ENCODE peak calls at places on chromosomes 16 and 17, in eight cellular contexts. One of them, this sample, is unnamed.
A peak's percentile ranks its signal among the peaks of the same experiment; 100 is the strongest.

GRCh38 chr16:75011634-75012307 is 12.9 kb downstream of the ZNRF1 start:
- DNase-seq in astrocyte of the hippocampus: peak; percentile 90
- DNase-seq in AG09319: peak; percentile 49
- DNase-seq in AG08396: peak; percentile 60
- DNase-seq in iPS-NIHi11: no peak
- DNase-seq in mesenchymal stem cell: peak; percentile 86
- DNase-seq in HFF-Myc: peak; percentile 58
- DNase-seq in Daoy: peak; percentile 87
- DNase-seq in this sample: no peak

GRCh38 chr16:84049403-84050060 is 6.9 kb upstream of the SLC38A8 start:
- DNase-seq in mesenchymal stem cell: no peak
- DNase-seq in AG09319: no peak
- DNase-seq in Daoy: no peak
- DNase-seq in AG08396: no peak
- DNase-seq in HFF-Myc: no peak
- DNase-seq in iPS-NIHi11: no peak
- DNase-seq in astrocyte of the hippocampus: no peak
- DNase-seq in this sample: no peak

GRCh38 chr16:46632778-46633733 is 11.9 kb upstream of the SHCBP1 start:
- DNase-seq in astrocyte of the hippocampus: no peak
- DNase-seq in iPS-NIHi11: peak; percentile 46
- DNase-seq in AG08396: no peak
- DNase-seq in Daoy: no peak
- DNase-seq in HFF-Myc: no peak
- DNase-seq in mesenchymal stem cell: peak; percentile 22
- DNase-seq in AG09319: no peak
- DNase-seq in this sample: no peak

GRCh38 chr16:14337303-14338191 is 266.4 kb downstream of the MRTFB start:
- DNase-seq in iPS-NIHi11: no peak
- DNase-seq in HFF-Myc: no peak
- DNase-seq in AG09319: no peak
- DNase-seq in Daoy: no peak
- DNase-seq in mesenchymal stem cell: no peak
- DNase-seq in astrocyte of the hippocampus: no peak
- DNase-seq in AG08396: peak; percentile 43
- DNase-seq in this sample: no peak

GRCh38 chr17:77209330-77209748 is 68.6 kb downstream of the SEC14L1 start:
- DNase-seq in AG08396: no peak
- DNase-seq in astrocyte of the hippocampus: no peak
- DNase-seq in iPS-NIHi11: no peak
- DNase-seq in HFF-Myc: no peak
- DNase-seq in mesenchymal stem cell: no peak
- DNase-seq in AG09319: no peak
- DNase-seq in Daoy: no peak
- DNase-seq in this sample: no peak

GRCh38 chr17:50482516-50482915 is 3.9 kb downstream of the RSAD1 start:
- DNase-seq in iPS-NIHi11: peak; percentile 83
- DNase-seq in mesenchymal stem cell: peak; percentile 96
- DNase-seq in AG08396: peak; percentile 92
- DNase-seq in HFF-Myc: peak; percentile 90
- DNase-seq in AG09319: peak; percentile 90
- DNase-seq in Daoy: peak; percentile 93
- DNase-seq in astrocyte of the hippocampus: peak; percentile 98
- DNase-seq in this sample: peak; percentile 74

GRCh38 chr16:30951785-30952184 is 2.9 kb downstream of the ORAI3 start:
- DNase-seq in mesenchymal stem cell: no peak
- DNase-seq in HFF-Myc: no peak
- DNase-seq in iPS-NIHi11: no peak
- DNase-seq in Daoy: no peak
- DNase-seq in astrocyte of the hippocampus: peak; percentile 77
- DNase-seq in AG09319: no peak
- DNase-seq in AG08396: no peak
- DNase-seq in this sample: no peak

GRCh38 chr17:72702998-72703397 is 389.5 kb downstream of the SLC39A11 start:
- DNase-seq in HFF-Myc: peak; percentile 88
- DNase-seq in Daoy: peak; percentile 80
- DNase-seq in astrocyte of the hippocampus: peak; percentile 32
- DNase-seq in AG09319: no peak
- DNase-seq in AG08396: no peak
- DNase-seq in iPS-NIHi11: no peak
- DNase-seq in mesenchymal stem cell: no peak
- DNase-seq in this sample: no peak

GRCh38 chr16:81458149-81458669 is 13.6 kb downstream of the CMIP start:
- DNase-seq in Daoy: no peak
- DNase-seq in mesenchymal stem cell: no peak
- DNase-seq in AG08396: no peak
- DNase-seq in astrocyte of the hippocampus: no peak
- DNase-seq in AG09319: no peak
- DNase-seq in HFF-Myc: no peak
- DNase-seq in iPS-NIHi11: no peak
- DNase-seq in this sample: no peak

GRCh38 chr17:77129568-77130301 is 11.0 kb upstream of the SEC14L1 start:
- DNase-seq in AG08396: no peak
- DNase-seq in iPS-NIHi11: no peak
- DNase-seq in Daoy: no peak
- DNase-seq in HFF-Myc: no peak
- DNase-seq in astrocyte of the hippocampus: no peak
- DNase-seq in mesenchymal stem cell: peak; percentile 52
- DNase-seq in AG09319: no peak
- DNase-seq in this sample: no peak

GRCh38 chr17:75011788-75012319 is 616 bp upstream of the MRPL58 start:
- DNase-seq in astrocyte of the hippocampus: peak; percentile 71
- DNase-seq in Daoy: peak; percentile 54
- DNase-seq in iPS-NIHi11: peak; percentile 39
- DNase-seq in HFF-Myc: peak; percentile 61
- DNase-seq in mesenchymal stem cell: peak; percentile 44
- DNase-seq in AG08396: peak; percentile 88
- DNase-seq in AG09319: no peak
- DNase-seq in this sample: no peak

GRCh38 chr16:67406628-67407027 is 9.6 kb downstream of the ZDHHC1 start:
- DNase-seq in mesenchymal stem cell: peak; percentile 67
- DNase-seq in Daoy: peak; percentile 74
- DNase-seq in astrocyte of the hippocampus: peak; percentile 54
- DNase-seq in AG09319: peak; percentile 62
- DNase-seq in AG08396: peak; percentile 92
- DNase-seq in iPS-NIHi11: no peak
- DNase-seq in HFF-Myc: peak; percentile 92
- DNase-seq in this sample: no peak

GRCh38 chr17:61478026-61478789 is 26.0 kb downstream of the TBX4 start:
- DNase-seq in AG08396: no peak
- DNase-seq in astrocyte of the hippocampus: no peak
- DNase-seq in iPS-NIHi11: no peak
- DNase-seq in mesenchymal stem cell: no peak
- DNase-seq in HFF-Myc: no peak
- DNase-seq in Daoy: no peak
- DNase-seq in AG09319: no peak
- DNase-seq in this sample: no peak

GRCh38 chr17:57957120-57957850 is 2.1 kb upstream of the CUEDC1 start:
- DNase-seq in AG08396: no peak
- DNase-seq in AG09319: no peak
- DNase-seq in astrocyte of the hippocampus: no peak
- DNase-seq in HFF-Myc: no peak
- DNase-seq in mesenchymal stem cell: no peak
- DNase-seq in iPS-NIHi11: no peak
- DNase-seq in Daoy: no peak
- DNase-seq in this sample: no peak

GRCh38 chr16:57675752-57676623 is 7.9 kb downstream of the ADGRG3 start:
- DNase-seq in astrocyte of the hippocampus: no peak
- DNase-seq in HFF-Myc: no peak
- DNase-seq in AG09319: no peak
- DNase-seq in Daoy: peak; percentile 13
- DNase-seq in AG08396: no peak
- DNase-seq in mesenchymal stem cell: no peak
- DNase-seq in iPS-NIHi11: peak; percentile 58
- DNase-seq in this sample: no peak

GRCh38 chr16:12081048-12081404 is 104.5 kb downstream of the SNX29 start:
- DNase-seq in Daoy: no peak
- DNase-seq in AG08396: no peak
- DNase-seq in mesenchymal stem cell: no peak
- DNase-seq in astrocyte of the hippocampus: no peak
- DNase-seq in HFF-Myc: no peak
- DNase-seq in AG09319: no peak
- DNase-seq in iPS-NIHi11: no peak
- DNase-seq in this sample: no peak

GRCh38 chr17:37239690-37240344 is 136.0 kb upstream of the C17orf78 start:
- DNase-seq in mesenchymal stem cell: peak; percentile 54
- DNase-seq in HFF-Myc: no peak
- DNase-seq in astrocyte of the hippocampus: peak; percentile 53
- DNase-seq in AG08396: peak; percentile 20
- DNase-seq in iPS-NIHi11: peak; percentile 21
- DNase-seq in AG09319: peak; percentile 20
- DNase-seq in Daoy: no peak
- DNase-seq in this sample: no peak

GRCh38 chr16:2339521-2340484 is 725 bp downstream of the ABCA3 start:
- DNase-seq in HFF-Myc: no peak
- DNase-seq in mesenchymal stem cell: peak; percentile 24
- DNase-seq in iPS-NIHi11: peak; percentile 74
- DNase-seq in astrocyte of the hippocampus: peak; percentile 55
- DNase-seq in AG08396: peak; percentile 54
- DNase-seq in Daoy: peak; percentile 57
- DNase-seq in AG09319: no peak
- DNase-seq in this sample: peak; percentile 26

GRCh38 chr17:1029196-1029911 is 32.4 kb downstream of the TIMM22 start:
- DNase-seq in HFF-Myc: no peak
- DNase-seq in astrocyte of the hippocampus: peak; percentile 72
- DNase-seq in mesenchymal stem cell: peak; percentile 81
- DNase-seq in iPS-NIHi11: no peak
- DNase-seq in Daoy: peak; percentile 34
- DNase-seq in AG09319: no peak
- DNase-seq in AG08396: peak; percentile 79
- DNase-seq in this sample: no peak

GRCh38 chr17:48048321-48049140 is at the start of gene NFE2L1:
- DNase-seq in AG09319: peak; percentile 90
- DNase-seq in astrocyte of the hippocampus: peak; percentile 92
- DNase-seq in mesenchymal stem cell: peak; percentile 95
- DNase-seq in AG08396: peak; percentile 88
- DNase-seq in HFF-Myc: peak; percentile 59
- DNase-seq in iPS-NIHi11: peak; percentile 72
- DNase-seq in Daoy: peak; percentile 89
- DNase-seq in this sample: peak; percentile 25

GRCh38 chr17:11705111-11705510 is 106.8 kb downstream of the DNAH9 start:
- DNase-seq in AG09319: no peak
- DNase-seq in mesenchymal stem cell: no peak
- DNase-seq in Daoy: peak; percentile 79
- DNase-seq in HFF-Myc: no peak
- DNase-seq in astrocyte of the hippocampus: peak; percentile 72
- DNase-seq in AG08396: no peak
- DNase-seq in iPS-NIHi11: no peak
- DNase-seq in this sample: no peak

GRCh38 chr16:28569011-28569410 is 15.3 kb downstream of the SGF29 start:
- DNase-seq in mesenchymal stem cell: peak; percentile 38
- DNase-seq in Daoy: no peak
- DNase-seq in astrocyte of the hippocampus: peak; percentile 31
- DNase-seq in AG09319: no peak
- DNase-seq in HFF-Myc: no peak
- DNase-seq in AG08396: no peak
- DNase-seq in iPS-NIHi11: no peak
- DNase-seq in this sample: no peak

GRCh38 chr17:59634632-59635561 is 15.2 kb downstream of the CLTC start:
- DNase-seq in AG08396: no peak
- DNase-seq in iPS-NIHi11: no peak
- DNase-seq in AG09319: no peak
- DNase-seq in Daoy: no peak
- DNase-seq in astrocyte of the hippocampus: no peak
- DNase-seq in mesenchymal stem cell: peak; percentile 42
- DNase-seq in HFF-Myc: no peak
- DNase-seq in this sample: no peak

GRCh38 chr17:35797370-35797769 is 1.9 kb upstream of the MMP28 start:
- DNase-seq in astrocyte of the hippocampus: no peak
- DNase-seq in AG09319: no peak
- DNase-seq in AG08396: no peak
- DNase-seq in mesenchymal stem cell: no peak
- DNase-seq in HFF-Myc: no peak
- DNase-seq in Daoy: no peak
- DNase-seq in iPS-NIHi11: no peak
- DNase-seq in this sample: no peak

GRCh38 chr16:8355714-8356113 is 234.6 kb downstream of the TMEM114 start:
- DNase-seq in iPS-NIHi11: peak; percentile 24
- DNase-seq in astrocyte of the hippocampus: peak; percentile 6
- DNase-seq in AG09319: no peak
- DNase-seq in AG08396: no peak
- DNase-seq in mesenchymal stem cell: no peak
- DNase-seq in HFF-Myc: no peak
- DNase-seq in Daoy: no peak
- DNase-seq in this sample: no peak